ENCODE peak calls at places on chromosomes 6 and 20, in ten cellular contexts. Z is MV-4-11; K is CD8-positive, alpha-beta T cell; C is colonic mucosa; P is erythroblast; I is NCI-H1092 treated with DMSO at 0.1 percent for 48 hours; Q is type B pancreatic cell; X is H54; B is non-pigmented ciliary epithelial cell; W is ovary. J is an unnamed sample.

GRCh38 chr6:105301072-105301503 is 101.8 kb downstream of the PREP start:
- DNase-seq in I (no peak), C (no peak), Z (no peak), B (no peak), K (no peak), X (no peak), P (no peak), W (no peak), Q (no peak), J (peak)

GRCh38 chr20:16387661-16388060 is 185.6 kb downstream of the KIF16B start:
- DNase-seq in X (no peak), B (no peak), C (no peak), I (no peak), Z (peak), P (no peak), Q (no peak), W (no peak), K (no peak), J (no peak)

GRCh38 chr6:81814365-81815109 is 62.1 kb upstream of the TENT5A start:
- DNase-seq in Z (peak), X (peak), B (no peak), P (no peak), W (no peak), I (no peak), Q (no peak), K (no peak), C (no peak), J (peak)

GRCh38 chr20:53829706-53830521 is 236.3 kb upstream of the ZNF217 start:
- DNase-seq in W (no peak), X (no peak), Z (peak), I (no peak), B (no peak), Q (no peak), K (no peak), P (no peak), C (no peak), J (peak)

GRCh38 chr6:116005508-116005855 is 55.2 kb downstream of the FRK start:
- DNase-seq in C (no peak), B (no peak), K (no peak), I (no peak), P (no peak), X (no peak), W (no peak), Z (no peak), Q (no peak), J (peak)

GRCh38 chr6:157558049-157558448 is 177.1 kb downstream of the ZDHHC14 start:
- DNase-seq in Q (no peak), K (no peak), C (no peak), B (no peak), Z (no peak), I (no peak), W (no peak), P (no peak), X (no peak), J (no peak)

GRCh38 chr6:36204068-36204753 is 7.7 kb downstream of the BRPF3 start:
- DNase-seq in W (no peak), I (no peak), Q (no peak), X (no peak), K (peak), B (no peak), P (no peak), Z (peak), C (no peak), J (no peak)

GRCh38 chr6:135651964-135652755 is 154.6 kb upstream of the AHI1 start:
- DNase-seq in X (no peak), I (no peak), P (no peak), Q (no peak), Z (peak), B (no peak), W (no peak), C (no peak), K (no peak), J (no peak)

GRCh38 chr20:663315-664090 is 10.5 kb upstream of the SRXN1 start:
- DNase-seq in B (no peak), C (no peak), W (no peak), K (no peak), P (peak), X (no peak), Q (no peak), I (no peak), Z (no peak), J (no peak)

GRCh38 chr6:11614534-11615213 is 77.1 kb downstream of the TMEM170B start:
- DNase-seq in K (no peak), C (no peak), Q (no peak), B (no peak), X (no peak), I (no peak), Z (no peak), W (no peak), P (no peak), J (no peak)

GRCh38 chr6:38262041-38262440 is 377.7 kb downstream of the BTBD9 start:
- DNase-seq in K (no peak), P (no peak), B (peak), Q (no peak), X (peak), Z (no peak), C (no peak), W (no peak), I (no peak), J (peak)

GRCh38 chr6:135906542-135906941 is 55.0 kb downstream of the PDE7B start:
- DNase-seq in K (no peak), X (no peak), C (no peak), I (no peak), P (no peak), Q (no peak), Z (no peak), B (no peak), W (no peak), J (peak)

GRCh38 chr6:125985522-125985921 is 818 bp upstream of the TRMT11 start:
- DNase-seq in Z (no peak), I (no peak), B (no peak), W (no peak), X (no peak), P (no peak), Q (no peak), C (no peak), K (no peak), J (no peak)

GRCh38 chr20:47311967-47312681 is 44.4 kb downstream of the ZMYND8 start:
- DNase-seq in C (no peak), P (no peak), I (no peak), B (no peak), K (no peak), Q (no peak), Z (no peak), W (no peak), X (no peak), J (no peak)

GRCh38 chr6:96330884-96331283 is 190.7 kb upstream of the UFL1 start:
- DNase-seq in W (no peak), P (no peak), Q (no peak), B (no peak), Z (no peak), K (no peak), I (no peak), C (no peak), X (no peak), J (no peak)

GRCh38 chr6:72825265-72825918 is 203.5 kb downstream of the KCNQ5 start:
- DNase-seq in X (no peak), W (no peak), Q (no peak), C (no peak), Z (no peak), K (no peak), I (no peak), P (no peak), B (no peak), J (peak)

GRCh38 chr6:112501705-112502104 is 154.6 kb downstream of the RFPL4B start:
- DNase-seq in K (no peak), W (peak), I (peak), B (no peak), Z (no peak), Q (peak), C (no peak), P (no peak), X (no peak), J (peak)

GRCh38 chr20:23061713-23062561 is 12.5 kb upstream of the THBD start:
- DNase-seq in C (no peak), Q (no peak), P (peak), I (peak), W (peak), B (peak), K (no peak), Z (peak), X (peak), J (peak)